ENCODE peak calls at places on chromosomes 11 and 22, in ten cellular contexts. O is uterus; D is CD8-positive, alpha-beta T cell; E is right lobe of liver; L is OCI-LY7; R is body of pancreas; Y is IMR-90; T is ovary; Z is astrocyte of the spinal cord; N is heart left ventricle. U is an unnamed sample.

GRCh38 chr22:30263883-30264282 is 2.8 kb downstream of the OSM start:
- DNase-seq in Y (no peak), Z (no peak), E (no peak), N (no peak), L (no peak), T (no peak), R (no peak), D (no peak), O (no peak), U (no peak)

GRCh38 chr11:14657841-14658240 is 14.2 kb downstream of the PDE3B start:
- DNase-seq in T (no peak), Y (no peak), O (no peak), N (no peak), E (no peak), L (no peak), Z (no peak), R (no peak), D (no peak), U (no peak)

GRCh38 chr11:71454470-71455113 is 1.6 kb downstream of the NADSYN1 start:
- DNase-seq in L (peak), T (no peak), Z (no peak), D (peak), R (peak), E (peak), O (no peak), N (no peak), Y (no peak), U (no peak)

GRCh38 chr11:126925321-126926093 is 75.1 kb downstream of the KIRREL3 start:
- DNase-seq in D (no peak), T (no peak), E (no peak), L (no peak), R (no peak), Y (peak), N (no peak), Z (no peak), O (no peak), U (no peak)

GRCh38 chr11:27423125-27423524 is 49.5 kb downstream of the LGR4 start:
- DNase-seq in T (peak), L (no peak), Y (peak), E (peak), N (peak), R (no peak), O (peak), D (no peak), Z (no peak), U (no peak)

GRCh38 chr11:128380280-128380604 is 207.1 kb downstream of the ETS1 start:
- DNase-seq in E (no peak), T (no peak), D (no peak), Z (no peak), N (no peak), L (no peak), R (no peak), Y (no peak), O (no peak), U (no peak)

GRCh38 chr22:43147821-43148220 is 3.5 kb upstream of the TSPO start:
- DNase-seq in O (no peak), E (no peak), Z (no peak), R (no peak), T (no peak), L (peak), Y (no peak), N (no peak), D (no peak), U (no peak)

GRCh38 chr11:123450593-123450992 is 20.5 kb downstream of the GRAMD1B start:
- DNase-seq in E (no peak), Y (peak), D (no peak), L (no peak), R (no peak), T (peak), O (peak), N (no peak), Z (peak), U (no peak)

GRCh38 chr22:30228509-30229359 is 17.8 kb downstream of the LIF start:
- DNase-seq in O (no peak), L (no peak), D (no peak), E (no peak), T (no peak), Y (no peak), Z (no peak), R (no peak), N (no peak), U (no peak)

GRCh38 chr22:44739024-44739423 is 13.4 kb upstream of the ARHGAP8 start:
- DNase-seq in E (no peak), D (no peak), Z (no peak), N (no peak), L (no peak), T (no peak), Y (no peak), O (no peak), R (no peak), U (no peak)

GRCh38 chr22:43905681-43906080 is 13.9 kb upstream of the PNPLA5 start:
- DNase-seq in N (no peak), L (no peak), R (no peak), T (no peak), Z (no peak), D (no peak), Y (no peak), O (no peak), E (no peak), U (no peak)

GRCh38 chr11:7609521-7609920 is 63.8 kb downstream of the CYB5R2 start:
- DNase-seq in D (no peak), T (no peak), O (no peak), N (no peak), Y (peak), Z (no peak), R (no peak), L (no peak), E (no peak), U (no peak)

GRCh38 chr22:36587289-36588154 is 58.6 kb upstream of the EIF3D start:
- DNase-seq in Z (peak), T (no peak), R (no peak), Y (peak), O (no peak), E (no peak), N (no peak), L (no peak), D (no peak), U (no peak)

DNA sequence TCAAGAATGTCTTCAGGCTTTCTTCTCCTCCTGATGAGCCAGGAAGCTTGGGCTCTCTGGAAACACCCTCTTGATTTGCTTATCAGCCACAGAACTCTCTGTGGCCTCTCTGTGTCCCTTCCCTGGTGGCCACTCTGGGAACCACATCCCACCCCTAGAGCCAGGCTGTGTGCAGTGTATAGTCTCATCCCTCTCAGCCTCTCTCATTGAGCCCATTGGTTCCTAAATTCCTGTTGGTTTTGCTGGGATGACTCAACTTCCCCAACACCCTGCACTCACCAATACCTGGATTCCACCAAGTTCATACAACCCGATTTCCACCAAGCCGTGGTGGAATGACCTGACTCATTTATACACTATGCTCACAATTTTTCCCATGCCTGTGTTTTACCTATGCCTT is 5.2 kb downstream of the IRAG1 start:
- DNase-seq in R (no peak), L (no peak), O (no peak), D (no peak), Z (peak), N (no peak), T (no peak), Y (peak), E (no peak), U (no peak)
- TF ChIP-seq CTCF in R (no peak), L (no peak), O (no peak), D (no peak), Z (peak), N (no peak), T (no peak), Y (peak), E (no peak), U (no peak)

DNA sequence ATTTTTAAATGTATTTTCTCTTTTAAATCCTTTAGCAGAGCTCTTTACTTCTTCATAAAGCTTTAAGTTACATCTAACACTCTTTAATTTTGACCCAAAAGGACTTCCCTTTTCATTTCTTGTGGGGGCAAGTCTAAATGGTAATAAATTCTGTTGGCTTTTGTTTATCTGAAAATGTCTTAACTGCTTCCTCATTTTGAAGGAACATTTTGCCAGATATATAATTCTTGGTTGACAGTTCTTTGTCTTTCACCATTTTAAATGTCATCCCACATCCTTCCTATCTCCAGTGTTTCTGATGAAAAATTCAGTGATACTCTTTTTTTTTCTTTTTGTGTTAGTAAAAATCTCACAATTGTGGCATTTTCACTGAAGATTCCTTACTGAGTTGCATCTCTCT is 44.7 kb upstream of the ZBTB44 start:
- DNase-seq in O (no peak), T (no peak), R (no peak), E (no peak), Z (no peak), D (no peak), L (no peak), Y (no peak), N (no peak), U (no peak)
- TF ChIP-seq CTCF in O (no peak), T (no peak), R (no peak), E (no peak), Z (no peak), D (no peak), L (no peak), Y (no peak), N (no peak), U (no peak)

DNA sequence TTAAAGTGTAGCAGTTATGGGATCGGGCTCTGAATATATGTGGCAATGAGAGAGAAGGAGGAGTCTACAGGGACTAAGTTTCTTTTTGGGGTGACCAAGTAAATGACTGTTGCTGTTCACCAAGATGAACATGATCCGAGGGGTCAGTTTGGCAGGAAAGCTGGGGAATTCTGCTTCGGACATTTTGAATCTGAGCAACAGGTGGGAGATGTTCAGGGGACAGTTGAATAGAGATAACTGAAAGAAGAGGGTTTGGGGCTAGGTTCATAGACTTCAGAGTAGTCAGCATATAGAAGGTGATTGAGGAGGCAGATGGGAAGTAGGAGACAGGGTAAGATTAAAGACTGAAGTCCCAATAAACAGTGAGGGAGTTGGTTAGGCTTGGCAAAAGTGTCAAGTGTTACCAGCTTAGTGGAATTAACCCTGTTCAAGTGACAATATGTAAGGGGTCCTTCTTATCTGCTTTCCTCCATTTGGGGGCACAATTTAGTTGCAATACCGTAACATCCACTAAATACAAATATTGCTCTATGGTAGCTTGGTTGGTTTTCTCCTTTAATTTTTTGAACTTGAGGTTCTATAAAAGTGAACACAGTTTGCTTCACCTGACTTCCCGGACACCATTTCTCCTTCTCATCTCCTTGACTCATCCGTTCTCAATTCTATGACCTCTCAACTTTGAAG is 2.9 kb upstream of the ENTHD1 start:
- DNase-seq in Y (no peak), D (no peak), T (no peak), N (no peak), L (no peak), O (no peak), E (no peak), R (no peak), Z (no peak), U (no peak)
- TF ChIP-seq CTCF in Y (no peak), D (peak), T (no peak), N (no peak), L (peak), O (no peak), E (no peak), R (no peak), Z (no peak), U (no peak)

DNA sequence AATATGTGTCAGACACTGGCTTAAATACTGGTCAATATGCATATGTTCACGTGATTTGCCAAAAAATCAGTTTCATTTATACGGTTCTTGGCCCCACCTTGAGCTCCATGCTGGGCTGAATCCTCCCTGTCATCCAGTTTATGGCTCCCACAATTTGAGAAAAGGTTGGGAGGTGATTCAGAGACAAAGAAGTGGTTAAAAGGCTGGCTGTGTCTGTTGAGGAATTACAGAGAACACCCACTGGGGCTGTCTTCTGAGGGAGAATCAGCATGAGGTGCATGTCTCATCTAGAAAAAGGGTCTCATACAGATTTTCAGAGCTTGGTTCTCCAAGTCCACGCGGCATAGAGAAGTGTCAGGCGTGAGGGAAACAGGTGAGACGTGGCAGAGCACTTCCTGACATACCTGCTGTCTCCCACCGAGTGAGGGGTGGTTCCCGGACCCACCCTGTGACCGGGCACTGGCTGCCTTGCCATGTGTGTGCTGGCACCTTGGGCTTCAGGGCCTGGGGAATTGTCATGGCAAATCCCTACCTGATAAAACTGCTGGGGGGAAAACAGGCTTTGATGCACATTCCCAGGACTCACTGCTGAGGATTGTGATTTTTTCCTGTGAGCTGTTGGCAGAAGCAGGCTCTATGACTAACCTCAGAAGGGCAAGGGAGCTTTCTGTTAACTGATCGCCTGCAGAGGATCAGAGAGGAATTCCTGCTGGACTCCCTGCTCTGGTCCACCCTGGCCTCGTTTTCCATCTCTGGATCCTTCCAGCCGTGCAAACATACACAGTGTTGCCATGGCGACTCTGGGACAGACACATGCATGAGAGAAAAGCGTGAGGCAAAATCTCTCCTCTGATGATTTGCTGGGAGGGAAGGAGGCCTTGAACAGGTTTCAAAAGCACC is 223.6 kb downstream of the ADAMTS15 start:
- DNase-seq in Y (peak), T (no peak), L (no peak), E (no peak), D (no peak), O (peak), N (peak), Z (peak), R (peak), U (no peak)
- TF ChIP-seq CTCF in Y (no peak), T (no peak), L (no peak), E (no peak), D (no peak), O (no peak), N (no peak), Z (no peak), R (no peak), U (no peak)

GRCh38 chr22:22450343-22450839 is 58.2 kb downstream of the ZNF280B start:
- DNase-seq in T (no peak), L (peak), E (no peak), N (no peak), D (no peak), O (no peak), Y (no peak), R (no peak), Z (no peak), U (no peak)
- TF ChIP-seq CTCF in T (no peak), L (peak), E (no peak), N (no peak), D (no peak), O (no peak), Y (no peak), R (no peak), Z (no peak), U (no peak)

GRCh38 chr22:28800308-28801041 is at the start of gene XBP1:
- DNase-seq in O (peak), T (peak), D (peak), N (peak), Z (peak), R (peak), E (peak), L (peak), Y (peak), U (peak)

GRCh38 chr22:28799834-28800307 is 498 bp downstream of the XBP1 start:
- DNase-seq in O (peak), Y (peak), L (peak), Z (peak), D (peak), R (peak), T (peak), E (peak), N (peak), U (no peak)

GRCh38 chr22:28801845-28802594 is 1.7 kb upstream of the XBP1 start:
- DNase-seq in R (peak), Z (no peak), O (peak), L (peak), N (no peak), Y (no peak), T (peak), D (no peak), E (peak), U (no peak)

GRCh38 chr22:28799125-28799833 is 1.1 kb downstream of the XBP1 start:
- DNase-seq in E (no peak), N (peak), T (peak), Z (peak), L (peak), R (peak), Y (peak), D (no peak), O (peak), U (peak)

DNA sequence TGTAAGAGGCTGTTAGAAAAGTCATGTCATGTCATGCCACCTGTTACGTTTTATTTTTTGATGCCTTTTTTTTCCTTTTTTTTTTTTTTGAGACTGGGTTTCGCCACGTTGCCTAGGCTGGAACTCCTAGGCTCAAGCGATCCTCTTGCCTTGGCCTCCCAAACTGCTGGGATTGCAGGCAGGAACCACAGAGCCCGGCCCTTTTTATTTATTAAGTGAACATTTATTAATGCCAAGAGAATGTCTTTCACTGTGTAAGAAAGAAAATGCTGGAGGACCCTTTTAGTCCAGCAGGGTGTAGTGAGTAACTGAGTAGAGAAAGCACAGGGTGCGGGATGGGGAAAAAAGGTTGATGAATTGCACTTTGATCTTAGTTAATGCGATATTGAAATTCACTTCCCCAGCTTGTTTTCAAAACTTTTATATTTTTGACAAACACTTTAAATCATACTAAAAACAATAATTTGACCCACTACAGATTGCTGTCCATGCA is 2.3 kb upstream of the XBP1 start:
- DNase-seq in E (no peak), L (peak), T (no peak), N (no peak), R (no peak), Y (no peak), D (no peak), Z (no peak), O (no peak), U (no peak)
- TF ChIP-seq CTCF in E (peak), L (no peak), T (no peak), N (no peak), R (no peak), Y (no peak), D (no peak), Z (no peak), O (no peak), U (no peak)

DNA sequence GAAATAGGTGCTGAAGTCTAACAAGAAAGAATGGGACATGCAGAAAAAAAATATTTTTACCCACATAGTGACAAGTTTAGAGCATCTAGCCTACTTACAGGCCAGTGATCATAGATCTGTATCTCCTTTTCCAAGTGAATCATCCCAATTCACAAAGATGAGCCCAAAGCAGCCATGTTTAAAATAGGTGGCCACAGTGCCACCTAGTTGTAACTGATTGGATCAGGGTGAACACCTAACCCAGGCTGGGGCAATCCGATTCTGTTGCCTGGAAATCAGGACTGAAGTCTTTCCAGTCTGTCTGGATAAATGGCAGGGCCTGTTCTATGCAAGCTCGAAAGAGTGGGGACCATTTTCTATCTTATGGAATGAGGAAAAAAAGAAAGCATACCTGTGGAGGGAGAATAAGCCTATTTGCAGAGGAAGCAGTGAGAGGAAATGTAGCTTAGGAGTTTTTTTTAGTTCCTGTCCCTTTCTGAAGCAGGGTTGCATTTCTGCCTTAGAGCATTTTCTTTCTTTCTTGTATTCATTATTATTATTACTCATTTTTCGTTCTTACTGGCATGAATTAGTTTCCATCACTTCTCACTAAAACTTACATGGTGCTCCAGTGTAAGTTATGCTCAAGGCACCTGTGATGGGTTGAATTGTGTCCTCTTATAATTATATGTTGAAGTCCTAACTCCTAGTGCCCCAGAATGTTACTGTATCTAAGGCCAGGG is 113.2 kb upstream of the RAG2 start:
- DNase-seq in N (no peak), Y (no peak), E (no peak), D (no peak), T (no peak), O (no peak), R (no peak), Z (no peak), L (peak), U (no peak)
- TF ChIP-seq CTCF in N (no peak), Y (no peak), E (no peak), D (no peak), T (no peak), O (no peak), R (no peak), Z (peak), L (peak), U (no peak)